ENCODE peak calls at places on chromosomes 1 and 21, in seven cellular contexts. One of them, this sample, is unnamed.

GRCh38 chr1:201719812-201720521 is 109.0 kb upstream of the IPO9 start:
- DNase-seq in Peyer's patch: peak; percentile 27
- DNase-seq in cardiac muscle cell: no peak
- DNase-seq in tibial nerve: peak; percentile 81
- DNase-seq in fibroblast of mammary gland: peak; percentile 96
- DNase-seq in astrocyte of the spinal cord: peak; percentile 86
- DNase-seq in Panc1: no peak
- DNase-seq in this sample: no peak

GRCh38 chr1:10640079-10640578 is 156.3 kb downstream of the CASZ1 start:
- DNase-seq in Peyer's patch: no peak
- DNase-seq in cardiac muscle cell: peak; percentile 55
- DNase-seq in tibial nerve: no peak
- DNase-seq in fibroblast of mammary gland: no peak
- DNase-seq in astrocyte of the spinal cord: no peak
- DNase-seq in Panc1: no peak
- DNase-seq in this sample: no peak

GRCh38 chr1:176773038-176773437 is 310.1 kb downstream of the PAPPA2 start:
- DNase-seq in Peyer's patch: no peak
- DNase-seq in cardiac muscle cell: no peak
- DNase-seq in tibial nerve: no peak
- DNase-seq in fibroblast of mammary gland: no peak
- DNase-seq in astrocyte of the spinal cord: no peak
- DNase-seq in Panc1: no peak
- DNase-seq in this sample: no peak

GRCh38 chr1:70063861-70064260 is 141.5 kb downstream of the LRRC40 start:
- DNase-seq in Peyer's patch: no peak
- DNase-seq in cardiac muscle cell: no peak
- DNase-seq in tibial nerve: no peak
- DNase-seq in fibroblast of mammary gland: no peak
- DNase-seq in astrocyte of the spinal cord: no peak
- DNase-seq in Panc1: no peak
- DNase-seq in this sample: no peak

GRCh38 chr1:54542120-54542961 is 5.7 kb upstream of the ACOT11 start:
- DNase-seq in Peyer's patch: peak; percentile 92
- DNase-seq in cardiac muscle cell: peak; percentile 79
- DNase-seq in tibial nerve: no peak
- DNase-seq in fibroblast of mammary gland: peak; percentile 38
- DNase-seq in astrocyte of the spinal cord: peak; percentile 78
- DNase-seq in Panc1: no peak
- DNase-seq in this sample: peak; percentile 73

GRCh38 chr1:221563476-221563921 is 178.4 kb downstream of the DUSP10 start:
- DNase-seq in Peyer's patch: no peak
- DNase-seq in cardiac muscle cell: no peak
- DNase-seq in tibial nerve: no peak
- DNase-seq in fibroblast of mammary gland: peak; percentile 7
- DNase-seq in astrocyte of the spinal cord: no peak
- DNase-seq in Panc1: no peak
- DNase-seq in this sample: no peak

GRCh38 chr1:204130989-204131892 is 20.6 kb downstream of the ETNK2 start:
- DNase-seq in Peyer's patch: no peak
- DNase-seq in cardiac muscle cell: no peak
- DNase-seq in tibial nerve: peak; percentile 44
- DNase-seq in fibroblast of mammary gland: peak; percentile 88
- DNase-seq in astrocyte of the spinal cord: peak; percentile 90
- DNase-seq in Panc1: no peak
- DNase-seq in this sample: no peak

GRCh38 chr1:65845758-65846060 is 53.0 kb downstream of the PDE4B start:
- DNase-seq in Peyer's patch: no peak
- DNase-seq in cardiac muscle cell: no peak
- DNase-seq in tibial nerve: no peak
- DNase-seq in fibroblast of mammary gland: no peak
- DNase-seq in astrocyte of the spinal cord: no peak
- DNase-seq in Panc1: no peak
- DNase-seq in this sample: no peak

GRCh38 chr1:178659789-178660208 is 65.2 kb upstream of the RALGPS2 start:
- DNase-seq in Peyer's patch: no peak
- DNase-seq in cardiac muscle cell: no peak
- DNase-seq in tibial nerve: no peak
- DNase-seq in fibroblast of mammary gland: no peak
- DNase-seq in astrocyte of the spinal cord: no peak
- DNase-seq in Panc1: no peak
- DNase-seq in this sample: no peak

GRCh38 chr1:160748182-160748876 is 9.3 kb downstream of the SLAMF7 start:
- DNase-seq in Peyer's patch: no peak
- DNase-seq in cardiac muscle cell: no peak
- DNase-seq in tibial nerve: no peak
- DNase-seq in fibroblast of mammary gland: peak; percentile 8
- DNase-seq in astrocyte of the spinal cord: peak; percentile 4
- DNase-seq in Panc1: no peak
- DNase-seq in this sample: no peak

GRCh38 chr1:59516881-59517280 is 220.0 kb downstream of the FGGY start:
- DNase-seq in Peyer's patch: no peak
- DNase-seq in cardiac muscle cell: no peak
- DNase-seq in tibial nerve: peak; percentile 41
- DNase-seq in fibroblast of mammary gland: peak; percentile 48
- DNase-seq in astrocyte of the spinal cord: peak; percentile 74
- DNase-seq in Panc1: no peak
- DNase-seq in this sample: no peak

GRCh38 chr1:37860346-37860666 is 914 bp upstream of the MTF1 start:
- DNase-seq in Peyer's patch: no peak
- DNase-seq in cardiac muscle cell: no peak
- DNase-seq in tibial nerve: no peak
- DNase-seq in fibroblast of mammary gland: no peak
- DNase-seq in astrocyte of the spinal cord: no peak
- DNase-seq in Panc1: no peak
- DNase-seq in this sample: no peak
- TF ChIP-seq CTCF in Peyer's patch: no peak
- TF ChIP-seq CTCF in cardiac muscle cell: no peak
- TF ChIP-seq CTCF in tibial nerve: no peak
- TF ChIP-seq CTCF in fibroblast of mammary gland: no peak
- TF ChIP-seq CTCF in astrocyte of the spinal cord: no peak
- TF ChIP-seq CTCF in Panc1: no peak
- TF ChIP-seq CTCF in this sample: peak; percentile 48

GRCh38 chr21:38413958-38414506 is 84.2 kb downstream of the ERG start:
- DNase-seq in Peyer's patch: no peak
- DNase-seq in cardiac muscle cell: no peak
- DNase-seq in tibial nerve: no peak
- DNase-seq in fibroblast of mammary gland: no peak
- DNase-seq in astrocyte of the spinal cord: peak; percentile 23
- DNase-seq in Panc1: no peak
- DNase-seq in this sample: no peak
- TF ChIP-seq CTCF in Peyer's patch: no peak
- TF ChIP-seq CTCF in cardiac muscle cell: no peak
- TF ChIP-seq CTCF in tibial nerve: no peak
- TF ChIP-seq CTCF in fibroblast of mammary gland: no peak
- TF ChIP-seq CTCF in astrocyte of the spinal cord: no peak
- TF ChIP-seq CTCF in Panc1: no peak
- TF ChIP-seq CTCF in this sample: no peak

GRCh38 chr1:6456800-6457466 is 9.0 kb downstream of the TNFRSF25 start:
- DNase-seq in Peyer's patch: no peak
- DNase-seq in cardiac muscle cell: no peak
- DNase-seq in tibial nerve: no peak
- DNase-seq in fibroblast of mammary gland: no peak
- DNase-seq in astrocyte of the spinal cord: no peak
- DNase-seq in Panc1: no peak
- DNase-seq in this sample: no peak
- TF ChIP-seq CTCF in Peyer's patch: no peak
- TF ChIP-seq CTCF in cardiac muscle cell: no peak
- TF ChIP-seq CTCF in tibial nerve: no peak
- TF ChIP-seq CTCF in fibroblast of mammary gland: no peak
- TF ChIP-seq CTCF in astrocyte of the spinal cord: peak; percentile 8
- TF ChIP-seq CTCF in Panc1: no peak
- TF ChIP-seq CTCF in this sample: no peak

DNA sequence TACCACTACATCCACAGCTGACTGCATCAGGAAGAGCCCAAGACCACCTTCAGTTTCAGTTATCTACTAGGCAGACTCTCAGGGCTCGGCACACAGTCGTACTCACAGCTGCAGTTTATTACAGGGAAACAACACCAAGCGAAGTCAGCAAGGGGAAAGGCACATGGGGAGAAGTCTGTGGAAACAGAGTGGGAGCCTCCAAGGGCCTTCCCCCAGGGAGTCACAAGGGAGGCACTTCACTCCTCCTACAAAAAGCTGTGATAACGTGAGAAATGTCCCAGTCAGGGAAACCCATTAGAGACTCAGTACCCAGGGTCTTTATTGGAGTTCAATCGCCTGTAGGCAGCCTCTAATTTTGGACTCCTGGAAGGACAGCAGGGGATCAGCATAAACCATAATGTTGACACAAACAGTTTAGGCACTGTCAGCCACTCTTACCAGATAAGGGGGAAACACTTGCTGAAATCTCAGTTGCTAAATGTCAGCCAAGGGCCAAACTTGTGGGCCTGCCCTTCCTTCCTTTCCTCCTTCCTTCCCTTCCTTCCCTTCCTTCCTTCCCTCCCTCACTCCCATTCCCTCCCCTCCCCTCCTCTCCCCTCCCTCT is 444.0 kb downstream of the SMYD3 start:
- DNase-seq in Peyer's patch: no peak
- DNase-seq in cardiac muscle cell: no peak
- DNase-seq in tibial nerve: no peak
- DNase-seq in fibroblast of mammary gland: no peak
- DNase-seq in astrocyte of the spinal cord: no peak
- DNase-seq in Panc1: no peak
- DNase-seq in this sample: no peak
- TF ChIP-seq CTCF in Peyer's patch: no peak
- TF ChIP-seq CTCF in cardiac muscle cell: no peak
- TF ChIP-seq CTCF in tibial nerve: no peak
- TF ChIP-seq CTCF in fibroblast of mammary gland: no peak
- TF ChIP-seq CTCF in astrocyte of the spinal cord: no peak
- TF ChIP-seq CTCF in Panc1: no peak
- TF ChIP-seq CTCF in this sample: no peak

DNA sequence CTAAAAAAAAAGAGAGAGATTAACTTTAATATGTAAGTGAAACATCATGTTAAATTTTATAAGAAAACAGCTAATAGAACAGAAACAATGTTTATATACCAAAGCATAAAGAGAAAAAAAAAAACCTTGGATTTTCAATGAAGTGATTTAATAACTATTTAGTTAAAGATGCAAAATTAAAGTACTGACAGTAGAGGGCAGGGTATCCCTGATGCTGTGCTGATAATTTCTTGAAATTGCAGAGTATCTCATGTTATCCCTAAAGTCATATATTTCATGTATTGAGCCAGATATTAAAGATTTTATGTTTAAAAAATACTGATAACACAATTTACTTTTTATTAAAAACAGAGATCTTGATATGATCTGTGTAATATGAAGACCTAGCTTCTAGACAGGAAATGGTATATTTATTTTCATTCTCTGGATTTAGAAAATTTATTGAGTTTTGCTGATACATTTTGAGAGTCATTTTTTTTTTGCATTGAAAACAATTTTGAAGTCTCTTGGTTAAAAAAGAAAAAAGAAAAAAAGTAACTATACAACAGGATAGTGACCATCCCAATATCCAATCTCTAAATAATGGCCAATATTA is 273.2 kb downstream of the USP25 start:
- DNase-seq in Peyer's patch: no peak
- DNase-seq in cardiac muscle cell: no peak
- DNase-seq in tibial nerve: no peak
- DNase-seq in fibroblast of mammary gland: peak; percentile 64
- DNase-seq in astrocyte of the spinal cord: peak; percentile 52
- DNase-seq in Panc1: no peak
- DNase-seq in this sample: no peak
- TF ChIP-seq CTCF in Peyer's patch: no peak
- TF ChIP-seq CTCF in cardiac muscle cell: peak; percentile 45
- TF ChIP-seq CTCF in tibial nerve: peak; percentile 35
- TF ChIP-seq CTCF in fibroblast of mammary gland: peak; percentile 71
- TF ChIP-seq CTCF in astrocyte of the spinal cord: peak; percentile 53
- TF ChIP-seq CTCF in Panc1: no peak
- TF ChIP-seq CTCF in this sample: peak; percentile 39

GRCh38 chr1:111199881-111200801 is at the start of gene DENND2D:
- DNase-seq in Peyer's patch: peak; percentile 64
- DNase-seq in cardiac muscle cell: no peak
- DNase-seq in tibial nerve: peak; percentile 81
- DNase-seq in fibroblast of mammary gland: no peak
- DNase-seq in astrocyte of the spinal cord: no peak
- DNase-seq in Panc1: no peak
- DNase-seq in this sample: peak; percentile 87

GRCh38 chr1:111198836-111199235 is 1.6 kb downstream of the DENND2D start:
- DNase-seq in Peyer's patch: no peak
- DNase-seq in cardiac muscle cell: no peak
- DNase-seq in tibial nerve: no peak
- DNase-seq in fibroblast of mammary gland: no peak
- DNase-seq in astrocyte of the spinal cord: no peak
- DNase-seq in Panc1: no peak
- DNase-seq in this sample: no peak

GRCh38 chr1:111199329-111199728 is 1.1 kb downstream of the DENND2D start:
- DNase-seq in Peyer's patch: no peak
- DNase-seq in cardiac muscle cell: no peak
- DNase-seq in tibial nerve: no peak
- DNase-seq in fibroblast of mammary gland: no peak
- DNase-seq in astrocyte of the spinal cord: no peak
- DNase-seq in Panc1: no peak
- DNase-seq in this sample: no peak

GRCh38 chr1:111196213-111196612 is 4.2 kb downstream of the DENND2D start:
- DNase-seq in Peyer's patch: no peak
- DNase-seq in cardiac muscle cell: no peak
- DNase-seq in tibial nerve: no peak
- DNase-seq in fibroblast of mammary gland: no peak
- DNase-seq in astrocyte of the spinal cord: no peak
- DNase-seq in Panc1: no peak
- DNase-seq in this sample: no peak

DNA sequence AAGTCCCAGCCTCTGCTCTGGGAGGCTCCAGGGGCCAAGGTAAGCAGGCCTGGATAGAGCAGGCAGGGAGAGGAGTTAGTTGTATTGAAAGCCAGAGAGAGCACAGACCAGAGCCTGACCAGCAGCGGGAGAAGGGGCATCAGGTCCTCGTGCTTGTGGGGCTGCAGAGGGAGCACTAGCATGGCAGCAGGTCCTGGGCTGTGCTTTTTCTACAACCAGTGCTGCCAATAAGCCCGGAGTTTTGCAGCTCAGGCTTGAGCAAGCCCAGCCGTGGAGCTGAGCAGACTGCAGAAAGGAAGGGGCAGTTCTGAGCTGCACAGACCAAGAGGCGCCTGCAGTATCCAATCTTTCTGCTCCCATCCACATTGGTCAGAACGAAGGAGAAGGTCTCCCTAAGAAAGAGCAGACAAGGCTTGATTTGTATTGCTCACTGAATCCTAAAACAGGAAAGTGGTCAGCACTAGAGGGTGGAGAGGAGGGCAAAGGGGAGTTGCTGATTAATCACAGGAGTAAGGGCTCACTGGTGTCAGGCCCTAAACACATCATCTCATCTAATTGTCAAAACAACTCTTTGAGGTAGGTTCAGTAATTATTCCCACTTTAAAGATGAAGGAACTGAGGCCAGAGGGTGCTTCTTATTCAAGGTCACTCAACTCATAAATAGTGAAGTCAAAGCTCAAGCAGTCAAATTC is 2.7 kb downstream of the DENND2D start:
- DNase-seq in Peyer's patch: no peak
- DNase-seq in cardiac muscle cell: peak; percentile 47
- DNase-seq in tibial nerve: no peak
- DNase-seq in fibroblast of mammary gland: no peak
- DNase-seq in astrocyte of the spinal cord: no peak
- DNase-seq in Panc1: peak; percentile 4
- DNase-seq in this sample: peak; percentile 72
- TF ChIP-seq CTCF in Peyer's patch: peak; percentile 32
- TF ChIP-seq CTCF in cardiac muscle cell: peak; percentile 54
- TF ChIP-seq CTCF in tibial nerve: no peak
- TF ChIP-seq CTCF in fibroblast of mammary gland: no peak
- TF ChIP-seq CTCF in astrocyte of the spinal cord: no peak
- TF ChIP-seq CTCF in Panc1: peak; percentile 58
- TF ChIP-seq CTCF in this sample: peak; percentile 24

This sample was measured in activated CD8-positive, alpha-beta T cell treated with anti-CD3 and anti-CD28 coated beads for 36 hours.